ENCODE peak calls at places on chromosomes 7 and 10, in four cellular contexts. One of them, this sample, is unnamed.
A peak's percentile ranks its signal among the peaks of the same experiment; 100 is the strongest.

GRCh38 chr10:29691564-29692064 is 56.8 kb upstream of the SVIL start:
- DNase-seq in activated CD8-positive, alpha-beta T cell treated with anti-CD3 and anti-CD28 coated beads, Interleukin-2, amount 10 ng/mL, durations not matched to agents 7 days and 5 days: no peak
- DNase-seq in GM10248: no peak
- DNase-seq in stimulated activated CD8-positive, alpha-beta memory T cell treated with anti-CD3 and anti-CD28 coated beads, Interleukin-4, amount 100 ng/mL, for 4 hours: no peak
- DNase-seq in this sample: no peak

GRCh38 chr10:20855398-20856038 is 41.6 kb downstream of the NEBL start:
- DNase-seq in GM10248: no peak
- DNase-seq in stimulated activated CD8-positive, alpha-beta memory T cell treated with anti-CD3 and anti-CD28 coated beads, Interleukin-4, amount 100 ng/mL, for 4 hours: no peak
- DNase-seq in activated CD8-positive, alpha-beta T cell treated with anti-CD3 and anti-CD28 coated beads, Interleukin-2, amount 10 ng/mL, durations not matched to agents 7 days and 5 days: no peak
- DNase-seq in this sample: no peak

GRCh38 chr7:73971315-73971700 is 56.7 kb upstream of the ELN start:
- DNase-seq in GM10248: peak; percentile 78
- DNase-seq in activated CD8-positive, alpha-beta T cell treated with anti-CD3 and anti-CD28 coated beads, Interleukin-2, amount 10 ng/mL, durations not matched to agents 7 days and 5 days: peak; percentile 25
- DNase-seq in stimulated activated CD8-positive, alpha-beta memory T cell treated with anti-CD3 and anti-CD28 coated beads, Interleukin-4, amount 100 ng/mL, for 4 hours: no peak
- DNase-seq in this sample: no peak

GRCh38 chr10:83680470-83680891 is 458.8 kb upstream of the GHITM start:
- DNase-seq in GM10248: peak; percentile 78
- DNase-seq in stimulated activated CD8-positive, alpha-beta memory T cell treated with anti-CD3 and anti-CD28 coated beads, Interleukin-4, amount 100 ng/mL, for 4 hours: no peak
- DNase-seq in activated CD8-positive, alpha-beta T cell treated with anti-CD3 and anti-CD28 coated beads, Interleukin-2, amount 10 ng/mL, durations not matched to agents 7 days and 5 days: peak; percentile 42
- DNase-seq in this sample: no peak

GRCh38 chr7:28711096-28711495 is 247.0 kb downstream of the TRIL start:
- DNase-seq in activated CD8-positive, alpha-beta T cell treated with anti-CD3 and anti-CD28 coated beads, Interleukin-2, amount 10 ng/mL, durations not matched to agents 7 days and 5 days: no peak
- DNase-seq in stimulated activated CD8-positive, alpha-beta memory T cell treated with anti-CD3 and anti-CD28 coated beads, Interleukin-4, amount 100 ng/mL, for 4 hours: no peak
- DNase-seq in GM10248: no peak
- DNase-seq in this sample: no peak

GRCh38 chr7:115087437-115087836 is 165.5 kb downstream of the MDFIC start:
- DNase-seq in activated CD8-positive, alpha-beta T cell treated with anti-CD3 and anti-CD28 coated beads, Interleukin-2, amount 10 ng/mL, durations not matched to agents 7 days and 5 days: no peak
- DNase-seq in stimulated activated CD8-positive, alpha-beta memory T cell treated with anti-CD3 and anti-CD28 coated beads, Interleukin-4, amount 100 ng/mL, for 4 hours: no peak
- DNase-seq in GM10248: no peak
- DNase-seq in this sample: no peak

GRCh38 chr10:42850931-42851330 is 68.3 kb downstream of the BMS1 start:
- DNase-seq in activated CD8-positive, alpha-beta T cell treated with anti-CD3 and anti-CD28 coated beads, Interleukin-2, amount 10 ng/mL, durations not matched to agents 7 days and 5 days: no peak
- DNase-seq in stimulated activated CD8-positive, alpha-beta memory T cell treated with anti-CD3 and anti-CD28 coated beads, Interleukin-4, amount 100 ng/mL, for 4 hours: no peak
- DNase-seq in GM10248: no peak
- DNase-seq in this sample: no peak

GRCh38 chr10:118908487-118909280 is 120.8 kb upstream of the NANOS1 start:
- DNase-seq in stimulated activated CD8-positive, alpha-beta memory T cell treated with anti-CD3 and anti-CD28 coated beads, Interleukin-4, amount 100 ng/mL, for 4 hours: no peak
- DNase-seq in activated CD8-positive, alpha-beta T cell treated with anti-CD3 and anti-CD28 coated beads, Interleukin-2, amount 10 ng/mL, durations not matched to agents 7 days and 5 days: no peak
- DNase-seq in GM10248: no peak
- DNase-seq in this sample: no peak

GRCh38 chr10:124145109-124145860 is 51.9 kb upstream of the CHST15 start:
- DNase-seq in stimulated activated CD8-positive, alpha-beta memory T cell treated with anti-CD3 and anti-CD28 coated beads, Interleukin-4, amount 100 ng/mL, for 4 hours: no peak
- DNase-seq in activated CD8-positive, alpha-beta T cell treated with anti-CD3 and anti-CD28 coated beads, Interleukin-2, amount 10 ng/mL, durations not matched to agents 7 days and 5 days: no peak
- DNase-seq in GM10248: no peak
- DNase-seq in this sample: no peak

GRCh38 chr7:26397326-26397725 is 105.7 kb downstream of the SNX10 start:
- DNase-seq in GM10248: no peak
- DNase-seq in activated CD8-positive, alpha-beta T cell treated with anti-CD3 and anti-CD28 coated beads, Interleukin-2, amount 10 ng/mL, durations not matched to agents 7 days and 5 days: no peak
- DNase-seq in stimulated activated CD8-positive, alpha-beta memory T cell treated with anti-CD3 and anti-CD28 coated beads, Interleukin-4, amount 100 ng/mL, for 4 hours: no peak
- DNase-seq in this sample: no peak

GRCh38 chr7:27420702-27421101 is 178.1 kb downstream of the EVX1 start:
- DNase-seq in activated CD8-positive, alpha-beta T cell treated with anti-CD3 and anti-CD28 coated beads, Interleukin-2, amount 10 ng/mL, durations not matched to agents 7 days and 5 days: no peak
- DNase-seq in stimulated activated CD8-positive, alpha-beta memory T cell treated with anti-CD3 and anti-CD28 coated beads, Interleukin-4, amount 100 ng/mL, for 4 hours: no peak
- DNase-seq in GM10248: no peak
- DNase-seq in this sample: no peak

GRCh38 chr10:59324597-59324996 is 37.8 kb downstream of the FAM13C start:
- DNase-seq in GM10248: no peak
- DNase-seq in stimulated activated CD8-positive, alpha-beta memory T cell treated with anti-CD3 and anti-CD28 coated beads, Interleukin-4, amount 100 ng/mL, for 4 hours: no peak
- DNase-seq in activated CD8-positive, alpha-beta T cell treated with anti-CD3 and anti-CD28 coated beads, Interleukin-2, amount 10 ng/mL, durations not matched to agents 7 days and 5 days: no peak
- DNase-seq in this sample: no peak

GRCh38 chr7:100632951-100633717 is 8.2 kb downstream of the TFR2 start:
- DNase-seq in activated CD8-positive, alpha-beta T cell treated with anti-CD3 and anti-CD28 coated beads, Interleukin-2, amount 10 ng/mL, durations not matched to agents 7 days and 5 days: peak; percentile 68
- DNase-seq in stimulated activated CD8-positive, alpha-beta memory T cell treated with anti-CD3 and anti-CD28 coated beads, Interleukin-4, amount 100 ng/mL, for 4 hours: peak; percentile 31
- DNase-seq in GM10248: peak; percentile 79
- DNase-seq in this sample: peak; percentile 69

GRCh38 chr7:85287126-85287825 is 100.4 kb upstream of the SEMA3D start:
- DNase-seq in stimulated activated CD8-positive, alpha-beta memory T cell treated with anti-CD3 and anti-CD28 coated beads, Interleukin-4, amount 100 ng/mL, for 4 hours: no peak
- DNase-seq in activated CD8-positive, alpha-beta T cell treated with anti-CD3 and anti-CD28 coated beads, Interleukin-2, amount 10 ng/mL, durations not matched to agents 7 days and 5 days: no peak
- DNase-seq in GM10248: no peak
- DNase-seq in this sample: no peak

GRCh38 chr7:84339306-84339705 is 144.7 kb upstream of the SEMA3A start:
- DNase-seq in GM10248: no peak
- DNase-seq in stimulated activated CD8-positive, alpha-beta memory T cell treated with anti-CD3 and anti-CD28 coated beads, Interleukin-4, amount 100 ng/mL, for 4 hours: no peak
- DNase-seq in activated CD8-positive, alpha-beta T cell treated with anti-CD3 and anti-CD28 coated beads, Interleukin-2, amount 10 ng/mL, durations not matched to agents 7 days and 5 days: no peak
- DNase-seq in this sample: no peak

GRCh38 chr10:75612904-75613684 is 181.7 kb downstream of the LRMDA start:
- DNase-seq in activated CD8-positive, alpha-beta T cell treated with anti-CD3 and anti-CD28 coated beads, Interleukin-2, amount 10 ng/mL, durations not matched to agents 7 days and 5 days: no peak
- DNase-seq in GM10248: no peak
- DNase-seq in stimulated activated CD8-positive, alpha-beta memory T cell treated with anti-CD3 and anti-CD28 coated beads, Interleukin-4, amount 100 ng/mL, for 4 hours: no peak
- DNase-seq in this sample: no peak

GRCh38 chr10:129934196-129934925 is 29.7 kb downstream of the EBF3 start:
- DNase-seq in GM10248: no peak
- DNase-seq in activated CD8-positive, alpha-beta T cell treated with anti-CD3 and anti-CD28 coated beads, Interleukin-2, amount 10 ng/mL, durations not matched to agents 7 days and 5 days: no peak
- DNase-seq in stimulated activated CD8-positive, alpha-beta memory T cell treated with anti-CD3 and anti-CD28 coated beads, Interleukin-4, amount 100 ng/mL, for 4 hours: no peak
- DNase-seq in this sample: no peak

GRCh38 chr10:108360187-108360586 is 1195.7 kb upstream of the SORCS1 start:
- DNase-seq in GM10248: no peak
- DNase-seq in stimulated activated CD8-positive, alpha-beta memory T cell treated with anti-CD3 and anti-CD28 coated beads, Interleukin-4, amount 100 ng/mL, for 4 hours: no peak
- DNase-seq in activated CD8-positive, alpha-beta T cell treated with anti-CD3 and anti-CD28 coated beads, Interleukin-2, amount 10 ng/mL, durations not matched to agents 7 days and 5 days: no peak
- DNase-seq in this sample: no peak

GRCh38 chr7:50349399-50349798 is 44.9 kb downstream of the IKZF1 start:
- DNase-seq in stimulated activated CD8-positive, alpha-beta memory T cell treated with anti-CD3 and anti-CD28 coated beads, Interleukin-4, amount 100 ng/mL, for 4 hours: no peak
- DNase-seq in GM10248: no peak
- DNase-seq in activated CD8-positive, alpha-beta T cell treated with anti-CD3 and anti-CD28 coated beads, Interleukin-2, amount 10 ng/mL, durations not matched to agents 7 days and 5 days: no peak
- DNase-seq in this sample: no peak

GRCh38 chr7:157493017-157493416 is 156.2 kb downstream of the DNAJB6 start:
- DNase-seq in activated CD8-positive, alpha-beta T cell treated with anti-CD3 and anti-CD28 coated beads, Interleukin-2, amount 10 ng/mL, durations not matched to agents 7 days and 5 days: peak; percentile 23
- DNase-seq in GM10248: no peak
- DNase-seq in stimulated activated CD8-positive, alpha-beta memory T cell treated with anti-CD3 and anti-CD28 coated beads, Interleukin-4, amount 100 ng/mL, for 4 hours: no peak
- DNase-seq in this sample: no peak

GRCh38 chr7:130505753-130506152 is 13.9 kb downstream of the MEST start:
- DNase-seq in activated CD8-positive, alpha-beta T cell treated with anti-CD3 and anti-CD28 coated beads, Interleukin-2, amount 10 ng/mL, durations not matched to agents 7 days and 5 days: no peak
- DNase-seq in GM10248: no peak
- DNase-seq in stimulated activated CD8-positive, alpha-beta memory T cell treated with anti-CD3 and anti-CD28 coated beads, Interleukin-4, amount 100 ng/mL, for 4 hours: no peak
- DNase-seq in this sample: no peak

GRCh38 chr10:16441106-16441850 is 4.5 kb downstream of the PTER start:
- DNase-seq in activated CD8-positive, alpha-beta T cell treated with anti-CD3 and anti-CD28 coated beads, Interleukin-2, amount 10 ng/mL, durations not matched to agents 7 days and 5 days: no peak
- DNase-seq in stimulated activated CD8-positive, alpha-beta memory T cell treated with anti-CD3 and anti-CD28 coated beads, Interleukin-4, amount 100 ng/mL, for 4 hours: no peak
- DNase-seq in GM10248: no peak
- DNase-seq in this sample: no peak

GRCh38 chr10:117137031-117137910 is 799 bp downstream of the VAX1 start:
- DNase-seq in GM10248: no peak
- DNase-seq in activated CD8-positive, alpha-beta T cell treated with anti-CD3 and anti-CD28 coated beads, Interleukin-2, amount 10 ng/mL, durations not matched to agents 7 days and 5 days: no peak
- DNase-seq in stimulated activated CD8-positive, alpha-beta memory T cell treated with anti-CD3 and anti-CD28 coated beads, Interleukin-4, amount 100 ng/mL, for 4 hours: no peak
- DNase-seq in this sample: no peak

GRCh38 chr7:26863504-26864308 is 684 bp downstream of the SKAP2 start:
- DNase-seq in activated CD8-positive, alpha-beta T cell treated with anti-CD3 and anti-CD28 coated beads, Interleukin-2, amount 10 ng/mL, durations not matched to agents 7 days and 5 days: peak; percentile 30
- DNase-seq in GM10248: peak; percentile 42
- DNase-seq in stimulated activated CD8-positive, alpha-beta memory T cell treated with anti-CD3 and anti-CD28 coated beads, Interleukin-4, amount 100 ng/mL, for 4 hours: no peak
- DNase-seq in this sample: peak; percentile 35

GRCh38 chr10:132145521-132146185 is 41.1 kb upstream of the DPYSL4 start:
- DNase-seq in GM10248: no peak
- DNase-seq in stimulated activated CD8-positive, alpha-beta memory T cell treated with anti-CD3 and anti-CD28 coated beads, Interleukin-4, amount 100 ng/mL, for 4 hours: no peak
- DNase-seq in activated CD8-positive, alpha-beta T cell treated with anti-CD3 and anti-CD28 coated beads, Interleukin-2, amount 10 ng/mL, durations not matched to agents 7 days and 5 days: no peak
- DNase-seq in this sample: no peak

GRCh38 chr7:51023547-51023946 is 240.9 kb upstream of the GRB10 start:
- DNase-seq in stimulated activated CD8-positive, alpha-beta memory T cell treated with anti-CD3 and anti-CD28 coated beads, Interleukin-4, amount 100 ng/mL, for 4 hours: no peak
- DNase-seq in GM10248: no peak
- DNase-seq in activated CD8-positive, alpha-beta T cell treated with anti-CD3 and anti-CD28 coated beads, Interleukin-2, amount 10 ng/mL, durations not matched to agents 7 days and 5 days: no peak
- DNase-seq in this sample: no peak

GRCh38 chr7:112873831-112874553 is 83.8 kb upstream of the TMEM168 start:
- DNase-seq in stimulated activated CD8-positive, alpha-beta memory T cell treated with anti-CD3 and anti-CD28 coated beads, Interleukin-4, amount 100 ng/mL, for 4 hours: no peak
- DNase-seq in GM10248: no peak
- DNase-seq in activated CD8-positive, alpha-beta T cell treated with anti-CD3 and anti-CD28 coated beads, Interleukin-2, amount 10 ng/mL, durations not matched to agents 7 days and 5 days: no peak
- DNase-seq in this sample: no peak

GRCh38 chr7:95509199-95509598 is 23.5 kb downstream of the ASB4 start:
- DNase-seq in GM10248: no peak
- DNase-seq in activated CD8-positive, alpha-beta T cell treated with anti-CD3 and anti-CD28 coated beads, Interleukin-2, amount 10 ng/mL, durations not matched to agents 7 days and 5 days: peak; percentile 51
- DNase-seq in stimulated activated CD8-positive, alpha-beta memory T cell treated with anti-CD3 and anti-CD28 coated beads, Interleukin-4, amount 100 ng/mL, for 4 hours: no peak
- DNase-seq in this sample: no peak

GRCh38 chr7:117194445-117194844 is 128.4 kb downstream of the WNT2 start:
- DNase-seq in stimulated activated CD8-positive, alpha-beta memory T cell treated with anti-CD3 and anti-CD28 coated beads, Interleukin-4, amount 100 ng/mL, for 4 hours: no peak
- DNase-seq in activated CD8-positive, alpha-beta T cell treated with anti-CD3 and anti-CD28 coated beads, Interleukin-2, amount 10 ng/mL, durations not matched to agents 7 days and 5 days: no peak
- DNase-seq in GM10248: no peak
- DNase-seq in this sample: no peak